ENCODE peak calls at places on chromosomes 1 and 21, in four cellular contexts. B is WERI-Rb-1; J is dorsolateral prefrontal cortex; O is CD8-positive, alpha-beta memory T cell. R is an unnamed sample.
A peak's percentile ranks its signal among the peaks of the same experiment; 100 is the strongest.

GRCh38 chr21:44354001-44354405 is 582 bp downstream of the TRPM2 start:
- DNase-seq in O (no peak), J (no peak), B (no peak), R (no peak)

GRCh38 chr1:116334015-116334547 is 39.0 kb upstream of the ATP1A1 start:
- DNase-seq in O (no peak), B (no peak), J (no peak), R (no peak)

GRCh38 chr1:74053407-74053806 is 144.6 kb downstream of the LRRIQ3 start:
- DNase-seq in O (no peak), J (no peak), B (no peak), R (no peak)

GRCh38 chr1:244353572-244354091 is 98.1 kb downstream of the ADSS2 start:
- DNase-seq in J (no peak), O (no peak), B (no peak), R (no peak)

GRCh38 chr1:12170263-12170671 is 3.5 kb downstream of the TNFRSF1B start:
- DNase-seq in B (no peak), J (no peak), O (no peak), R (no peak)

GRCh38 chr1:28540651-28541050 is 12.2 kb upstream of the TRNAU1AP start:
- DNase-seq in O (no peak), B (peak; percentile 20), J (no peak), R (peak; percentile 18)

GRCh38 chr1:151661728-151662127 is 49.9 kb downstream of the SNX27 start:
- DNase-seq in O (no peak), B (no peak), J (no peak), R (no peak)

GRCh38 chr1:162055062-162055461 is 14.4 kb upstream of the NOS1AP start:
- DNase-seq in O (no peak), J (no peak), B (no peak), R (no peak)

GRCh38 chr1:155062702-155063411 is 683 bp upstream of the EFNA4 start:
- DNase-seq in J (no peak), B (peak; percentile 96), O (peak; percentile 62), R (peak; percentile 83)

GRCh38 chr1:183124259-183124658 is 61.8 kb upstream of the LAMC2 start:
- DNase-seq in J (no peak), O (no peak), B (no peak), R (no peak)

GRCh38 chr1:151924691-151925587 is 15.6 kb upstream of the THEM4 start:
- DNase-seq in J (no peak), B (no peak), O (no peak), R (peak; percentile 67)

GRCh38 chr1:8463144-8463927 is 145.4 kb downstream of the SLC45A1 start:
- DNase-seq in J (no peak), O (peak; percentile 45), B (no peak), R (no peak)

GRCh38 chr1:25624155-25624554 is 7.6 kb downstream of the MAN1C1 start:
- DNase-seq in O (peak; percentile 55), B (no peak), J (no peak), R (no peak)

GRCh38 chr1:25624604-25625003 is 8.0 kb downstream of the MAN1C1 start:
- DNase-seq in J (no peak), O (no peak), B (no peak), R (no peak)

GRCh38 chr1:25622526-25622925 is 5.9 kb downstream of the MAN1C1 start:
- DNase-seq in J (no peak), B (no peak), O (peak; percentile 52), R (no peak)

GRCh38 chr1:25623007-25623406 is 6.4 kb downstream of the MAN1C1 start:
- DNase-seq in J (no peak), O (no peak), B (no peak), R (no peak)

GRCh38 chr1:25623731-25624130 is 7.1 kb downstream of the MAN1C1 start:
- DNase-seq in J (no peak), O (no peak), B (no peak), R (no peak)
- H3K4me3 ChIP-seq in J (no peak overlapping the region), O (no peak overlapping the region), B (no peak overlapping the region), R (no peak overlapping the region)

GRCh38 chr1:58724483-58724882 is 24.6 kb upstream of the MYSM1 start:
- DNase-seq in J (no peak), B (no peak), O (no peak), R (no peak)

GRCh38 chr1:58726581-58726980 is 26.7 kb upstream of the MYSM1 start:
- DNase-seq in B (no peak), O (no peak), J (no peak), R (no peak)

GRCh38 chr1:58722967-58723366 is 23.1 kb upstream of the MYSM1 start:
- DNase-seq in B (peak; percentile 11), O (no peak), J (no peak), R (no peak)

GRCh38 chr1:58732087-58732486 is 32.2 kb upstream of the MYSM1 start:
- DNase-seq in J (no peak), B (no peak), O (no peak), R (no peak)

GRCh38 chr1:58727363-58727762 is 27.5 kb upstream of the MYSM1 start:
- DNase-seq in J (no peak), B (no peak), O (no peak), R (no peak)
- H3K4me3 ChIP-seq in J (no peak overlapping the region), B (no peak overlapping the region), O (no peak overlapping the region), R (no peak overlapping the region)

GRCh38 chr1:87806377-87807094 is 477.9 kb downstream of the LMO4 start:
- DNase-seq in J (no peak), O (no peak), B (no peak), R (peak; percentile 50)
- H3K4me3 ChIP-seq in J (no peak overlapping the region), O (no peak overlapping the region), B (no peak overlapping the region), R (peak overlapping the region; percentile 7)

GRCh38 chr1:14791611-14792010 is 193.1 kb downstream of the KAZN start:
- DNase-seq in B (no peak), J (no peak), O (no peak), R (no peak)
- H3K4me3 ChIP-seq in B (no peak overlapping the region), J (no peak overlapping the region), O (no peak overlapping the region), R (no peak overlapping the region)

GRCh38 chr1:220886470-220887201 is 7.4 kb downstream of the HLX start:
- DNase-seq in J (no peak), O (no peak), B (no peak), R (no peak)

GRCh38 chr1:220887868-220888664 is 8.8 kb downstream of the HLX start:
- DNase-seq in J (no peak), B (no peak), O (no peak), R (no peak)

GRCh38 chr1:220888665-220888986 is 9.4 kb downstream of the HLX start:
- DNase-seq in O (no peak), B (no peak), J (no peak), R (no peak)

GRCh38 chr1:220885971-220886370 is 6.7 kb downstream of the HLX start:
- DNase-seq in J (no peak), B (no peak), O (no peak), R (no peak)

GRCh38 chr1:220887202-220887867 is 8.1 kb downstream of the HLX start:
- DNase-seq in B (no peak), O (no peak), J (no peak), R (no peak)
- H3K4me3 ChIP-seq in B (peak overlapping the region; percentile 33), O (no peak overlapping the region), J (no peak overlapping the region), R (no peak overlapping the region)

GRCh38 chr1:160117709-160118183 is 2.2 kb downstream of the ATP1A2 start:
- DNase-seq in J (peak; percentile 79), O (no peak), B (peak; percentile 86), R (no peak)
- H3K4me3 ChIP-seq in J (peak overlapping the region; percentile 41), O (no peak overlapping the region), B (peak overlapping the region; percentile 2), R (no peak overlapping the region)

GRCh38 chr1:43971336-43971980 is 1.6 kb downstream of the DPH2 start:
- DNase-seq in J (no peak), O (no peak), B (no peak), R (no peak)
- H3K4me3 ChIP-seq in J (no peak overlapping the region), O (no peak overlapping the region), B (no peak overlapping the region), R (no peak overlapping the region)

GRCh38 chr1:19413999-19414398 is 71.3 kb downstream of the CAPZB start:
- DNase-seq in B (no peak), O (no peak), J (no peak), R (no peak)
- H3K4me3 ChIP-seq in B (no peak overlapping the region), O (no peak overlapping the region), J (no peak overlapping the region), R (no peak overlapping the region)

DNA sequence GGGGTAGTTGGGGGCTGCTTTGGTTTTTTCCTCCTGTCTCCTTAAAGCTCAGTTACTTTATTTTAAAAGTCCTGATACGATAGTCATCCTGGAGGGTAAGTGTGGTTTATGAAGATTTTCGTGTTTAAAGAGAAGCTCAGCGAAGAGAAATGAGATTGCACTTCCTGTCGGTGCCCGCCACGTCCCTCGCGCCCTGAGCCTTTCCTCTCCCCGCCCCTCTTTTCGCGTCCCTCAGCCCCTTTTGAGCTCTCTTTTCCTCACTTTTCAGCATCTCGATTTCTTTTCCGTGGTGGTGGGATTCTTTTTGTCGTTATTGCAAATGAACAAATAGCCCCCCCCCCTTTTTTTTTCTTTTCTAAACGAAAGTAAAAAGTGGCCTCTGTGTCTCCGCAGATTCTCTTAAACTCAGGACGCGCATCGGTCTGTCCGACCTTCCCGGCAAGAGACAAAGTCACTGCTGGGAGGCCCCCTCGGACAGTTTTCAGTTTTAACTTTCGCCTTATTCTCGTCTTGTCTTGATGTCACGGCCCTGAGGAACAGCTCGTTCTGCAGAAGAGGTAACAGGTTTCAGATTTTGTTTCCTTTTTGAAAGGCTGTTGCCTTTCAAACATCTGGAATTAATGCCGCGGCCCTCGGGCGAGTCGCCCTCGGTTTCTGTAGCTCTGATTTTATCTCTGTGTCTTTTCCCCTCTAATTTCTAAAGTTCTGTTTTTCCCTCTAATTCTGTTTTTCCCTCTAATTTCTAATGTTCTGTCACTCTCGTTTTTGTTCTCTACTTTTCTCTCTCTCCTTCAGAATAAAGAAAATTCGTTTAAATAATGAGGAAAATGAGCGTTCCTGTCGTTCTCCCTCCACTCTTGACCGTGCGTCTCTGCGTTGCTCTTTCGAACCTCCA is 1.0 kb upstream of the DMRTA2 start:
- DNase-seq in B (no peak), O (no peak), J (no peak), R (no peak)
- H3K4me3 ChIP-seq in B (peak overlapping the region; percentile 51), O (peak overlapping the region; percentile 54), J (peak overlapping the region; percentile 36), R (peak overlapping the region; percentile 53)

R was measured in Caco-2.